ENCODE peak calls at places on chromosomes 6 and 20, in nine cellular contexts. T, A, G, C, L, K, N, D and I are unnamed samples.

GRCh38 chr20:60050193-60050960 is 92.2 kb downstream of the CDH26 start:
- DNase-seq in A (no peak), N (no peak), K (no peak), L (no peak), G (peak; percentile 84), C (no peak), T (no peak), D (no peak), I (no peak)

GRCh38 chr6:41733707-41734665 is 1.4 kb downstream of the TFEB start:
- DNase-seq in D (peak; percentile 88), C (peak; percentile 81), T (no peak), L (peak; percentile 65), K (no peak), G (peak; percentile 63), N (no peak), A (peak; percentile 26), I (peak; percentile 85)

GRCh38 chr6:142784344-142784743 is 160.6 kb downstream of the HIVEP2 start:
- DNase-seq in L (no peak), T (no peak), K (no peak), D (no peak), A (no peak), C (no peak), G (no peak), N (no peak), I (no peak)

GRCh38 chr6:2999621-3000455 is at the start of gene NQO2:
- DNase-seq in D (peak; percentile 98), N (no peak), C (peak; percentile 95), G (peak; percentile 91), K (no peak), T (no peak), L (peak; percentile 83), A (peak; percentile 77), I (peak; percentile 87)

GRCh38 chr6:33988121-33989015 is 157.5 kb downstream of the GRM4 start:
- DNase-seq in D (peak; percentile 57), A (no peak), N (no peak), G (no peak), L (no peak), T (no peak), K (no peak), C (no peak), I (no peak)

GRCh38 chr6:111911428-111911827 is 38.2 kb upstream of the FYN start:
- DNase-seq in L (no peak), D (no peak), C (no peak), N (no peak), T (no peak), A (no peak), K (no peak), G (no peak), I (no peak)

GRCh38 chr20:881051-881820 is 34.9 kb downstream of the ANGPT4 start:
- DNase-seq in G (no peak), N (no peak), L (no peak), A (no peak), D (no peak), C (no peak), T (no peak), K (no peak), I (peak; percentile 80)

GRCh38 chr20:41398408-41398807 is 31.8 kb upstream of the EMILIN3 start:
- DNase-seq in N (no peak), A (no peak), C (peak; percentile 54), L (no peak), D (no peak), G (no peak), K (no peak), T (no peak), I (no peak)

GRCh38 chr6:107114872-107115694 is at the start of gene BEND3:
- DNase-seq in N (no peak), A (no peak), G (peak; percentile 32), K (no peak), C (peak; percentile 43), T (no peak), D (peak; percentile 79), L (peak; percentile 37), I (peak; percentile 24)

GRCh38 chr6:135592276-135592675 is 94.7 kb upstream of the AHI1 start:
- DNase-seq in L (no peak), G (no peak), D (no peak), K (no peak), T (no peak), C (no peak), A (no peak), N (no peak), I (peak; percentile 6)

GRCh38 chr6:163960128-163960527 is 545.6 kb downstream of the QKI start:
- DNase-seq in T (no peak), D (no peak), N (no peak), C (no peak), L (no peak), G (no peak), K (no peak), A (no peak), I (no peak)

GRCh38 chr6:16493802-16494201 is 255.4 kb downstream of the GMPR start:
- DNase-seq in G (no peak), K (no peak), D (no peak), C (no peak), T (no peak), A (no peak), N (no peak), L (no peak), I (no peak)

GRCh38 chr20:52083627-52084232 is 107.8 kb downstream of the ZFP64 start:
- DNase-seq in A (peak; percentile 8), K (no peak), C (peak; percentile 41), D (no peak), G (peak; percentile 95), L (peak; percentile 15), N (no peak), T (peak; percentile 67), I (peak; percentile 62)

GRCh38 chr20:33281550-33282146 is 1.4 kb upstream of the BPIFB1 start:
- DNase-seq in D (no peak), A (no peak), N (no peak), G (no peak), L (no peak), T (no peak), K (no peak), C (no peak), I (no peak)

GRCh38 chr20:44219287-44219686 is 8.7 kb upstream of the OSER1 start:
- DNase-seq in A (no peak), L (no peak), N (no peak), K (no peak), C (no peak), G (no peak), D (no peak), T (no peak), I (no peak)

GRCh38 chr6:139857143-139857542 is 482.7 kb upstream of the CITED2 start:
- DNase-seq in C (no peak), K (no peak), T (no peak), N (no peak), A (no peak), L (no peak), G (no peak), D (no peak), I (no peak)

GRCh38 chr20:33981964-33982363 is 11.7 kb upstream of the RALY start:
- DNase-seq in T (no peak), K (no peak), C (no peak), L (no peak), G (no peak), A (no peak), D (no peak), N (no peak), I (no peak)

GRCh38 chr6:169666441-169666840 is 35.4 kb downstream of the WDR27 start:
- DNase-seq in L (no peak), D (no peak), K (no peak), N (no peak), C (no peak), G (no peak), T (no peak), A (no peak), I (no peak)

GRCh38 chr20:46215913-46216707 is 92.2 kb downstream of the CDH22 start:
- DNase-seq in K (no peak), D (no peak), N (no peak), G (peak; percentile 66), C (peak; percentile 53), T (peak; percentile 19), A (no peak), L (no peak), I (peak; percentile 82)

GRCh38 chr6:32212076-32212760 is 11.6 kb downstream of the NOTCH4 start:
- DNase-seq in L (no peak), C (no peak), A (no peak), K (no peak), D (no peak), G (no peak), T (no peak), N (no peak), I (no peak)